ENCODE peak calls at places on chromosomes 1 and 21, in seven cellular contexts. Q, L, E, N, U, R and V are unnamed samples.
A peak's percentile ranks its signal among the peaks of the same experiment; 100 is the strongest.

GRCh38 chr1:147177611-147178370 is 5.5 kb upstream of the PRKAB2 start:
- DNase-seq in Q (no peak), L (no peak), E (no peak), N (peak; percentile 48), U (peak; percentile 64), R (no peak), V (peak; percentile 51)

GRCh38 chr1:204220217-204220616 is 6.4 kb upstream of the GOLT1A start:
- DNase-seq in Q (no peak), L (no peak), E (no peak), N (no peak), U (no peak), R (no peak), V (no peak)

GRCh38 chr1:92167151-92167550 is 50.6 kb upstream of the C1orf146 start:
- DNase-seq in Q (no peak), L (no peak), E (no peak), N (no peak), U (no peak), R (no peak), V (no peak)

GRCh38 chr1:176206006-176206960 is 803 bp downstream of the COP1 start:
- DNase-seq in Q (no peak), L (no peak), E (no peak), N (peak; percentile 50), U (peak; percentile 6), R (no peak), V (peak; percentile 64)

GRCh38 chr1:42747125-42747524 is 7.1 kb upstream of the CLDN19 start:
- DNase-seq in Q (peak; percentile 24), L (no peak), E (no peak), N (no peak), U (peak; percentile 31), R (no peak), V (peak; percentile 61)

GRCh38 chr1:29603622-29604021 is 367.3 kb downstream of the PTPRU start:
- DNase-seq in Q (no peak), L (no peak), E (no peak), N (no peak), U (no peak), R (no peak), V (no peak)

GRCh38 chr1:85290826-85291225 is 14.4 kb upstream of the BCL10 start:
- DNase-seq in Q (no peak), L (no peak), E (no peak), N (peak; percentile 54), U (no peak), R (no peak), V (no peak)

GRCh38 chr1:6004412-6005123 is 12.3 kb upstream of the NPHP4 start:
- DNase-seq in Q (no peak), L (no peak), E (peak; percentile 34), N (no peak), U (no peak), R (no peak), V (no peak)

GRCh38 chr1:33297911-33298622 is 22.8 kb downstream of the A3GALT2 start:
- DNase-seq in Q (no peak), L (no peak), E (no peak), N (no peak), U (no peak), R (no peak), V (no peak)

GRCh38 chr1:201095581-201096531 is 16.4 kb downstream of the CACNA1S start:
- DNase-seq in Q (no peak), L (no peak), E (no peak), N (no peak), U (no peak), R (no peak), V (no peak)

GRCh38 chr1:35657851-35658250 is 16.5 kb upstream of the PSMB2 start:
- DNase-seq in Q (no peak), L (no peak), E (no peak), N (no peak), U (no peak), R (no peak), V (no peak)

GRCh38 chr1:205261946-205262668 is 34.4 kb downstream of the TMCC2 start:
- DNase-seq in Q (no peak), L (no peak), E (no peak), N (peak; percentile 55), U (no peak), R (no peak), V (peak; percentile 27)

GRCh38 chr21:31151156-31151555 is 112.9 kb upstream of the KRTAP19-8 start:
- DNase-seq in Q (no peak), L (no peak), E (no peak), N (no peak), U (no peak), R (no peak), V (no peak)

GRCh38 chr1:186188004-186188539 is 187.0 kb downstream of the TPR start:
- DNase-seq in Q (no peak), L (peak; percentile 47), E (no peak), N (peak; percentile 92), U (peak; percentile 91), R (peak; percentile 63), V (peak; percentile 47)

GRCh38 chr1:186463511-186463910 is 2.6 kb upstream of the PDC start:
- DNase-seq in Q (no peak), L (no peak), E (no peak), N (no peak), U (no peak), R (no peak), V (no peak)

GRCh38 chr1:223479261-223479660 is 86.0 kb downstream of the CCDC185 start:
- DNase-seq in Q (no peak), L (no peak), E (no peak), N (no peak), U (peak; percentile 19), R (no peak), V (no peak)

GRCh38 chr1:169759038-169759437 is 25.2 kb upstream of the SELE start:
- DNase-seq in Q (no peak), L (no peak), E (no peak), N (no peak), U (no peak), R (no peak), V (no peak)

GRCh38 chr1:170481000-170481399 is 51.0 kb upstream of the GORAB start:
- DNase-seq in Q (no peak), L (no peak), E (no peak), N (no peak), U (no peak), R (no peak), V (no peak)

GRCh38 chr1:54808443-54809207 is 7.5 kb upstream of the TTC22 start:
- DNase-seq in Q (no peak), L (no peak), E (peak; percentile 13), N (no peak), U (no peak), R (no peak), V (no peak)

GRCh38 chr1:234000557-234001081 is 96.1 kb downstream of the SLC35F3 start:
- DNase-seq in Q (no peak), L (no peak), E (no peak), N (no peak), U (no peak), R (no peak), V (peak; percentile 88)

GRCh38 chr1:169106921-169107672 is 607 bp downstream of the ATP1B1 start:
- DNase-seq in Q (no peak), L (no peak), E (no peak), N (no peak), U (peak; percentile 47), R (no peak), V (peak; percentile 58)

GRCh38 chr1:220892997-220893700 is 13.9 kb downstream of the HLX start:
- DNase-seq in Q (no peak), L (no peak), E (no peak), N (no peak), U (no peak), R (no peak), V (no peak)

GRCh38 chr1:1402081-1402900 is 3.2 kb upstream of the CCNL2 start:
- DNase-seq in Q (peak; percentile 27), L (peak; percentile 26), E (no peak), N (peak; percentile 60), U (peak; percentile 95), R (peak; percentile 52), V (peak; percentile 76)

GRCh38 chr1:229535226-229535625 is 23.3 kb downstream of the ABCB10 start:
- DNase-seq in Q (no peak), L (no peak), E (no peak), N (no peak), U (no peak), R (no peak), V (no peak)

GRCh38 chr1:237817277-237817676 is 73.4 kb downstream of the ZP4 start:
- DNase-seq in Q (no peak), L (no peak), E (no peak), N (peak; percentile 64), U (no peak), R (no peak), V (no peak)

GRCh38 chr1:161374373-161374772 is 6.7 kb upstream of the CFAP126 start:
- DNase-seq in Q (no peak), L (no peak), E (no peak), N (no peak), U (peak; percentile 53), R (no peak), V (peak; percentile 39)

GRCh38 chr21:36735724-36736310 is 36.9 kb downstream of the SIM2 start:
- DNase-seq in Q (no peak), L (no peak), E (no peak), N (no peak), U (no peak), R (no peak), V (no peak)

GRCh38 chr1:7648761-7649384 is 122.2 kb upstream of the VAMP3 start:
- DNase-seq in Q (no peak), L (no peak), E (no peak), N (no peak), U (no peak), R (no peak), V (no peak)
- H3K27ac ChIP-seq in Q (no peak overlapping the region), L (no peak overlapping the region), E (no peak overlapping the region), N (no peak overlapping the region), U (no peak overlapping the region), R (no peak overlapping the region), V (no peak overlapping the region)

DNA sequence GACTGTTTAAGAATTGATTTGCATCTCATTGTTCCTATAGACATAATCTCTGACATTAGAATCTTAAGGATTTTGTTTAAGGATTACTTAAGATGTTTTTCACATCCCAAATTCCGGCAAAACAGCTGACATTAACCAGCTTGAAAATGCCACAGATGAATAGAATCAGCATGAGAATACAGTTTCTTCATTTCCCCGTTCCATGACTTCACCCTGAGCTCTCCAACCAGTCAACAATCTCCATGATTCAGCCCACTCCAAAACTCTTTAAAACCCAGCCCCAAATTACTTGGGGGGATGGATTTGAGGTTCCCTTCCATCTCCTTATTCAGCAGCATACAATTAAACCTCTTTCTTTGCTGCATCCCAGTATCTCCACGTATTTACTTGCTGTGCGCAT is 201.0 kb downstream of the LYPLAL1 start:
- DNase-seq in Q (no peak), L (peak; percentile 32), E (no peak), N (peak; percentile 46), U (no peak), R (no peak), V (no peak)
- H3K27ac ChIP-seq in Q (no peak overlapping the region), L (peak overlapping the region; percentile 47), E (no peak overlapping the region), N (no peak overlapping the region), U (no peak overlapping the region), R (no peak overlapping the region), V (no peak overlapping the region)

GRCh38 chr1:20508411-20508771 is 440 bp upstream of the MUL1 start:
- DNase-seq in Q (no peak), L (no peak), E (no peak), N (no peak), U (no peak), R (no peak), V (no peak)
- H3K27ac ChIP-seq in Q (peak overlapping the region; percentile 97), L (peak overlapping the region; percentile 47), E (no peak overlapping the region), N (peak overlapping the region; percentile 82), U (peak overlapping the region; percentile 82), R (no peak overlapping the region), V (peak overlapping the region; percentile 73)

DNA sequence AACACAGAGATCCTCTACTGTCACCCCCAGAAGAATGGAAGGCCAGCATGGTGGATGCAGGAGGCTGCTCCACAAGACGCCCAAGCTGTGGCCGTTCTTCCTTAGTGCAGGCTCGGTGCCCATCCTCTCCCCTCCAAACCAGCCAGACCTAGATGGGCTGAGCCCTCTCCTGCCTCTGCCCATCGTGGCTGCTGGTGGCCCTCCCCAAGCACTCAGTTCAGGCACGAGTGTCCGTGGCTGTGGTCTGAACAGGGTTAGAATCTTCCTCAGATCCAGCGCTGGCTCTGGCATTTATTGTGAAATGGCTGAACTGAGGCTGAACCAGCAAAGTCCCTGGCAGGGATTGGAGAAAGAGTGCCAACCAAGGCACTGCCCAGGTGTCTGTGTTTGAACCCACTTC is 59.5 kb downstream of the TRIM11 start:
- DNase-seq in Q (no peak), L (no peak), E (no peak), N (no peak), U (no peak), R (no peak), V (no peak)
- H3K27ac ChIP-seq in Q (no peak overlapping the region), L (no peak overlapping the region), E (no peak overlapping the region), N (no peak overlapping the region), U (no peak overlapping the region), R (no peak overlapping the region), V (no peak overlapping the region)